ENCODE peak calls at places on chromosomes 16 and 17, in six cellular contexts. I is HAP-1, D is ascending aorta, H is lung, J is A549, W is heart left ventricle. L is an unnamed sample. For H3K9me3, the result is how much of the 10 kb centered on the place peaks cover.

GRCh38 chr17:21242026-21242700 is 11.0 kb downstream of the NATD1 start:
- DNase-seq in I (no peak), D (no peak), H (no peak), J (no peak), W (no peak), L (peak)

GRCh38 chr16:83804366-83804765 is 3.4 kb upstream of the HSBP1 start:
- DNase-seq in I (no peak), D (no peak), H (no peak), J (no peak), W (no peak), L (no peak)

GRCh38 chr17:57671546-57672204 is 73.4 kb downstream of the CCDC182 start:
- DNase-seq in I (peak), D (peak), H (peak), J (peak), W (peak), L (peak)

GRCh38 chr17:61081959-61082358 is 317.7 kb upstream of the TBX2 start:
- DNase-seq in I (no peak), D (no peak), H (no peak), J (no peak), W (no peak), L (no peak)

GRCh38 chr17:40209404-40210093 is 9.6 kb upstream of the WIPF2 start:
- DNase-seq in I (no peak), D (no peak), H (no peak), J (no peak), W (no peak), L (no peak)

GRCh38 chr17:40061532-40062038 is 1.2 kb upstream of the THRA start:
- DNase-seq in I (no peak), D (no peak), H (no peak), J (no peak), W (no peak), L (no peak)

GRCh38 chr17:54085020-54085419 is 262.3 kb downstream of the KIF2B start:
- DNase-seq in I (no peak), D (no peak), H (no peak), J (no peak), W (no peak), L (no peak)

GRCh38 chr17:81206166-81206565 is 16.6 kb downstream of the CEP131 start:
- DNase-seq in I (no peak), D (no peak), H (no peak), J (no peak), W (no peak), L (no peak)

GRCh38 chr16:57781741-57782606 is 20.3 kb downstream of the KIFC3 start:
- DNase-seq in I (no peak), D (no peak), H (no peak), J (no peak), W (no peak), L (no peak)

GRCh38 chr16:5977329-5977728 is 879.7 kb upstream of the EEF2KMT start:
- DNase-seq in I (no peak), D (no peak), H (no peak), J (no peak), W (no peak), L (no peak)

GRCh38 chr17:27321372-27321771 is 27.5 kb downstream of the WSB1 start:
- DNase-seq in I (no peak), D (no peak), H (no peak), J (no peak), W (no peak), L (no peak)

GRCh38 chr16:28304214-28304613 is 11.9 kb downstream of the SBK1 start:
- DNase-seq in I (peak), D (no peak), H (no peak), J (peak), W (peak), L (peak)

GRCh38 chr17:2854662-2855061 is 58.4 kb downstream of the RAP1GAP2 start:
- DNase-seq in I (no peak), D (no peak), H (no peak), J (no peak), W (peak), L (peak)

GRCh38 chr17:82909322-82909904 is 69.6 kb upstream of the ZNF750 start:
- DNase-seq in I (no peak), D (no peak), H (no peak), J (no peak), W (no peak), L (no peak)

GRCh38 chr17:74204474-74204873 is 996 bp downstream of the RPL38 start:
- DNase-seq in I (no peak), D (no peak), H (no peak), J (no peak), W (no peak), L (no peak)

GRCh38 chr16:23518435-23518891 is 8.2 kb upstream of the GGA2 start:
- DNase-seq in I (no peak), D (no peak), H (no peak), J (no peak), W (no peak), L (no peak)

GRCh38 chr17:57645950-57646686 is 99.0 kb downstream of the CCDC182 start:
- DNase-seq in I (no peak), D (no peak), H (no peak), J (no peak), W (no peak), L (no peak)

GRCh38 chr16:57519796-57520360 is 16.5 kb downstream of the CCDC102A start:
- DNase-seq in I (peak), D (peak), H (peak), J (peak), W (peak), L (peak)

GRCh38 chr17:40532520-40533253 is 31.3 kb upstream of the TNS4 start:
- DNase-seq in I (no peak), D (peak), H (no peak), J (peak), W (no peak), L (no peak)

GRCh38 chr16:15610369-15610871 is 32.5 kb downstream of the MARF1 start:
- DNase-seq in I (no peak), D (no peak), H (no peak), J (no peak), W (no peak), L (no peak)

GRCh38 chr16:61929801-61930200 is 106.4 kb downstream of the CDH8 start:
- DNase-seq in I (no peak), D (no peak), H (no peak), J (no peak), W (no peak), L (no peak)

GRCh38 chr16:85356157-85356556 is 243.9 kb upstream of the CIBAR2 start:
- DNase-seq in I (no peak), D (no peak), H (no peak), J (no peak), W (no peak), L (no peak)

GRCh38 chr16:4344659-4345438 is 6.3 kb downstream of the PAM16 start:
- DNase-seq in I (peak), D (no peak), H (no peak), J (peak), W (no peak), L (peak)

GRCh38 chr17:27439342-27439741 is 16.9 kb upstream of the KSR1 start:
- DNase-seq in I (no peak), D (no peak), H (no peak), J (no peak), W (no peak), L (no peak)

GRCh38 chr16:14399397-14400284 is 230.4 kb downstream of the PARN start:
- DNase-seq in I (no peak), D (peak), H (no peak), J (peak), W (peak), L (no peak)

GRCh38 chr17:80708497-80708896 is 163.9 kb downstream of the RPTOR start:
- DNase-seq in I (no peak), D (no peak), H (no peak), J (no peak), W (no peak), L (no peak)

GRCh38 chr17:78890111-78890897 is 12.7 kb downstream of the CEP295NL start:
- DNase-seq in I (no peak), D (peak), H (peak), J (no peak), W (peak), L (no peak)

GRCh38 chr17:28755486-28755885 is 11.7 kb downstream of the TRAF4 start:
- DNase-seq in I (no peak), D (no peak), H (no peak), J (no peak), W (no peak), L (no peak)

GRCh38 chr17:348692-349425 is 3.7 kb downstream of the RPH3AL start:
- DNase-seq in I (no peak), D (no peak), H (peak), J (peak), W (no peak), L (peak)

GRCh38 chr17:12918132-12918531 is 99.7 kb downstream of the ELAC2 start:
- DNase-seq in I (no peak), D (no peak), H (no peak), J (no peak), W (no peak), L (no peak)

GRCh38 chr17:82344175-82344907 is 10.8 kb upstream of the SECTM1 start:
- DNase-seq in I (no peak), D (no peak), H (no peak), J (no peak), W (no peak), L (no peak)

GRCh38 chr17:8758137-8758596 is at the start of gene SPDYE4:
- DNase-seq in I (no peak), D (no peak), H (no peak), J (no peak), W (no peak), L (no peak)

GRCh38 chr17:64320613-64321553 is 57.8 kb upstream of the TEX2 start:
- DNase-seq in I (peak), D (peak), H (peak), J (peak), W (peak), L (peak)

GRCh38 chr17:69236946-69237345 is 8.3 kb upstream of the ABCA10 start:
- DNase-seq in I (no peak), D (no peak), H (no peak), J (no peak), W (no peak), L (no peak)

DNA sequence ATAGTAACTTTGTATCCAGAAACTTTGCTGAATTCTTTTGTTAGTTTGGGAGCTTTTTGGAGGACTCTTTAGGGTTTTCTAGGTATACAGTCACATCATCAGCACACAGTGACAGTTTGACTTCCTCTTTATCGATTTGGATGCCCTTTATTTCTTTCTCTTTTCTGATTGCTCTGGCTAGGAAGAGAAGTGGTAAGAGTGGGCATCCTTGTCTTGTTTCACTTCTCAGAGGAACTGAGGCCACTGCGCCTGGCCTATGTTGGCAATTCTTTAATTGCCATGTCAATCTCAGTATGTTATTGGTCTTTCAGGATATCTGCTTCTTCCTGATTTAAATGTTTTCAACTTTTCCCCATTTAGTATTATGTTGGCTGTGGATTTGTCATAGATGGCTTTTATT is 24.6 kb downstream of the ATF7IP2 start:
- DNase-seq in I (no peak), D (no peak), H (no peak), J (no peak), W (no peak), L (no peak)
- H3K9me3 ChIP-seq in I (under half), D (under half), H (under half), J (under half), W (half or more), L (under half)

DNA sequence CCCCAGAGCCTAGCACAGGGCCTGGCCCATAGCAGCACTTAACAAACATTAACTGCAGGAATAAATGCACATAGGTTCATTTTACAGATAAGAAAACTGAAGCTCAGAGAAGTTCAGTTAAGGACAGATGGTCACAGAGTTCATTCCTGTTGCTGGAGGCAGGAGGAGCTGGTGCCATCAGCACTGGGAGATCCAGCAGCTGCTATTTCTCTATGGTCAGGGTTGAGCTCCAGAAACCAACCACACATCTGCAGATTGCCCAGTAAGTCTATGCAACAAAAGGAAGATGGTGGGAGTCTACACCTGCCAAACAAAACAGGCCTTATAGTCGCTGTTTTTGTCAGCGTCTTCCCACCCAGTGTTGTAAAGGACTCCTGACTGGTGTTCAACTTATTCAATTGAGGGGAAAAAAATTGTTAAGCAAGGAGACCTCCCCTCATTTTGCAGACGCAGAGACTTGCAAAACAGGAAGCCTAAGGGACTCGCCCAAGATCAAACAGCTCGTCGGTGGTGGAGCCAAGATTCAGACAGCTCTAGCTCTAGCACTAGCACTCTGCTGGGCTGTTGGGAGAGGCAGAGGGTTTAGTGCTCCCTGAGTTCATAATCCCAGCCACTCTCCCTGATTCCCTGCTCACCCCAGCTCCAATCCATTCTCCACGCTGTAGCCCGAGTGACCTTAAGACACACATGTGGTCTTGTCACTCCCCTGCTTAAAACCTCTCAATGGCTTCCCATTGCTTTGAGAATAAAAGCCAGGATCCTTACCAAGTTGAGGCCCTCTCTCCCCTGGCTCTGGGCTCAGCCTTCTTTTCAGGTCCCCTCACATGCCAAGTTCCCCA is 9.0 kb downstream of the NOG start:
- DNase-seq in I (no peak), D (no peak), H (no peak), J (no peak), W (no peak), L (no peak)
- H3K4me3 ChIP-seq in I (no peak), D (no peak), H (no peak), J (no peak), W (no peak), L (no peak)

GRCh38 chr16:88282221-88283041 is 100.3 kb upstream of the ZNF469 start:
- DNase-seq in I (no peak), D (no peak), H (no peak), J (peak), W (no peak), L (no peak)
- H3K9me3 ChIP-seq in I (under half), D (under half), H (under half), J (under half), W (under half), L (under half)

GRCh38 chr16:2194166-2194834 is 2.1 kb downstream of the CASKIN1 start:
- DNase-seq in I (peak), D (no peak), H (no peak), J (peak), W (no peak), L (no peak)
- H3K4me3 ChIP-seq in I (no peak), D (no peak), H (no peak), J (no peak), W (no peak), L (no peak)

DNA sequence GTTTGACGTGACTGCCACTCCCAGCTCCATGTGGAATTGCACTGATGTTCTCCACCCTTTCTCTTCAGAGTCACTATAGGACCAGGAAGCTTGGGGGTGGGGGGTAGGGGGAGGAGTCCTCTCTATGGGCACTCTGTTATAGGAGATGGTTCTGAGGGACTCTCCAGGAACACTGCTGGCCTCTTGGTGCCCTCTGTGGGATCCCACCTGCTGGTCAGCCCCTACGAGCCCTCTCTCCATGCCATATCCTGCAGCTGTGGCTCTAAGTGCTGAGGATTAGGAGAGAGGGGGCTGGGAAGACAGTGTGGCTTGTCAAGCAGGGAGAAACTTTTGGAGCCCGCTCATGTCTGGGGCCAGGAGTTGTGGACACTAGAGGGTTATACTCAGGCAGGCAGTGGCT is 3.7 kb upstream of the NGFR start:
- DNase-seq in I (no peak), D (no peak), H (no peak), J (no peak), W (no peak), L (no peak)
- H3K9me3 ChIP-seq in I (under half), D (under half), H (under half), J (under half), W (under half), L (under half)

DNA sequence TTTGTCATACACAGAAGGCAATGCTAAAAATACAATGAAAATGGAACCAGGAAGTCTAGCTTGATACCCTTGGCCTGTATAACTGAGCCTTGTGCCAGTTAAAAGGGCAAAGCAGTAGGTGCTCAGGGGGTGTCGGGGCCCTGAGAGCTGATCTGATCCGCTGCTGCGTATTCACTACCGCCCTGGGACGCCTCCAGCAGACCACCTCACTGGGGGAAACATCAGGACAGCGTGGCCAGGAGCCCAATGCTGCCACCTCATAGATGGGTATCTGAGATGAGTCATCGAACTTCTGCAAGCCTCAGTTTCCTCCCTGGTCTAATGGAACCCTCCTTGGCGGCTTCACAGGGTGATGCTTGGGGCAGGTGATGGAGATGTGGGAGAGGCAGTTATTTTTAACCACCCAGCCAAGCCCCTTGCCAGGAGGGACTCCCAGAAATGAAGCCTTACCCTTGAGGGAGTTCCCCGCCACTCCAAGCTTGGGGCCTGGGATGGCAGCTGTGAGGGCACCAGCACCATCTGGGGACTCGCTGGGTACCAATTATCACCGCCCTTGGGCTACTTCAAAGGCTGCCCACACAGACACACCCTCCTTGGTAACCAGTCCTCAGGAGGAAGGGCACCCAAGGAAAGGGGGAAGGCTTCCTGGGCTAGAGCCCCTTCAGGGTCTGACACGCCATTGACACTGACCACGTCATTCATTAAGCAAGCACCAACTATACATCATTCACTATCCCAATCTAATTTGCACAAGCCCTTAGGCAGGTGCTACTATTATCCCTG is 7.8 kb downstream of the DEXI start:
- DNase-seq in I (no peak), D (no peak), H (no peak), J (no peak), W (no peak), L (no peak)
- H3K4me3 ChIP-seq in I (no peak), D (no peak), H (no peak), J (no peak), W (no peak), L (no peak)

DNA sequence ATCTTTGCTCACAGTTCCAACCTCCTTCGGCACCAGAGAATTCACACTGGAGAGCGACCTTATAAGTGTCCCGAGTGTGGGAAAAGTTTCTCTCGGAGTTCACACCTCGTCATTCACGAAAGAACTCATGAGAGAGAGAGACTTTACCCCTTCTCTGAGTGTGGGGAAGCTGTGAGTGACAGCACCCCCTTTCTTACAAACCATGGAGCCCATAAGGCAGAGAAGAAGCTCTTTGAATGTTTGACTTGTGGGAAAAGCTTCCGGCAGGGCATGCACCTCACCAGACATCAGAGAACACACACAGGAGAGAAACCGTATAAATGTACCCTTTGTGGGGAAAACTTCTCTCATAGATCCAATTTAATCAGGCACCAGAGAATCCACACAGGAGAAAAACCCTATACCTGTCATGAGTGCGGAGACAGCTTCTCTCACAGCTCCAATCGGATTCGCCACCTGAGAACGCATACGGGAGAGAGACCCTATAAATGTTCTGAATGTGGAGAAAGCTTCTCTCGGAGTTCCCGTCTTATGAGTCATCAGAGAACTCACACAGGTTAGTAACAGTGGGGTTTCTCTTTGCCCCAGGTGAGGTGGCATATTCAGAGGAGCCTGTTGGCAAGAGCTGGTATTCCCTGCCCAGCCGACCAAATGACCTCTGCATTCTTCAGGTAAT is 6.8 kb downstream of the ZNF263 start:
- DNase-seq in I (no peak), D (no peak), H (no peak), J (peak), W (no peak), L (no peak)
- H3K9me3 ChIP-seq in I (under half), D (half or more), H (half or more), J (half or more), W (half or more), L (under half)

L was measured in thyroid gland.